ENCODE peak calls at places on chromosomes 16 and 17, in four cellular contexts. W is stomach, Z is tibial nerve, V is omental fat pad. N is an unnamed sample.

GRCh38 chr17:57989011-57989345 is 924 bp upstream of the VEZF1 start:
- DNase-seq in W (peak; percentile 31), Z (no peak), V (no peak), N (no peak)

GRCh38 chr16:2480948-2481347 is 6.0 kb downstream of the TBC1D24 start:
- DNase-seq in W (peak; percentile 79), Z (no peak), V (no peak), N (no peak)

GRCh38 chr16:89096768-89097527 is 3.3 kb downstream of the ACSF3 start:
- DNase-seq in W (no peak), Z (no peak), V (no peak), N (no peak)

GRCh38 chr16:56212144-56212543 is 20.9 kb downstream of the GNAO1 start:
- DNase-seq in W (no peak), Z (no peak), V (no peak), N (no peak)

GRCh38 chr17:44065668-44066203 is 735 bp downstream of the LSM12 start:
- DNase-seq in W (no peak), Z (no peak), V (no peak), N (no peak)

GRCh38 chr17:43092891-43093290 is 32.3 kb downstream of the BRCA1 start:
- DNase-seq in W (no peak), Z (no peak), V (no peak), N (no peak)

GRCh38 chr16:89395150-89396142 is 94.9 kb downstream of the ANKRD11 start:
- DNase-seq in W (peak; percentile 92), Z (peak; percentile 96), V (peak; percentile 70), N (no peak)

GRCh38 chr17:36463916-36464764 is 22.3 kb upstream of the ZNHIT3 start:
- DNase-seq in W (peak; percentile 56), Z (no peak), V (no peak), N (peak; percentile 85)

GRCh38 chr17:4483012-4483840 is 15.5 kb upstream of the SPNS2 start:
- DNase-seq in W (peak; percentile 93), Z (no peak), V (no peak), N (no peak)

GRCh38 chr17:10025976-10026785 is 121.1 kb upstream of the RCVRN start:
- DNase-seq in W (no peak), Z (no peak), V (no peak), N (no peak)

GRCh38 chr17:18182978-18183333 is 672 bp upstream of the ALKBH5 start:
- DNase-seq in W (peak; percentile 78), Z (peak; percentile 73), V (peak; percentile 62), N (peak; percentile 80)

GRCh38 chr17:81550830-81551457 is 1.2 kb downstream of the FAAP100 start:
- DNase-seq in W (no peak), Z (no peak), V (no peak), N (no peak)

GRCh38 chr17:81551458-81552243 is 502 bp downstream of the FAAP100 start:
- DNase-seq in W (no peak), Z (peak; percentile 13), V (no peak), N (no peak)

GRCh38 chr17:81552244-81553017 is at the start of gene FAAP100:
- DNase-seq in W (peak; percentile 84), Z (peak; percentile 48), V (no peak), N (peak; percentile 84)

GRCh38 chr17:81553616-81554181 is 1.5 kb upstream of the FAAP100 start:
- DNase-seq in W (no peak), Z (peak; percentile 14), V (no peak), N (no peak)

DNA sequence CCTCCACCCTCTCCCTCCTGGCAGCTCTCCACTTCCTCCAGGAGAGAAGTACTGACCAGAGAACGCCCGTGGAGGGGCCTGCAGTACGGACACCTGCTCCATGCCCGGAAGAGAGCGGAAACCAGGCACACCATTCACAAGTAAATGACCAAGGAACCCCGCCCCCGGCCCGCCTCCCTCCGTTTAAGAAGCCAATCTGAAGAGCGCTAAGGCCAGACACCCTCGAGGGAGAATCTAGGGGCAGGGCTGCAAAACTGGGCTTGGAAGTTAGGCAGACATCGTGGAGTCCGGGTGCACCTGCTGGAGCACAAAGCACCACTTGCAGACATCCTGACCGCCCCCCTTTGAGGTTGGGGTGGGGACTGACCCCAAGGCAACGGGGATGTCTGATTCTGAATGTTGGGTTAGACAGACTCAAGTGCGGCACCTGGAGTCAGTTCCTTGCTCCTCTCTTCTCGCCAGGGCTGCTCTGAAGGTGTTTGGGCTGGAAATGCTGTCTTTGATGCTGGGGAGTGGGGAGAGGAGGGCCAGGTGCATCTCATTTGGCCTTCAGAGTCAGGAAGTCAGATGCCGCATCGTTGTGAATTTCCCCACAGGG is 964 bp upstream of the FAAP100 start:
- DNase-seq in W (peak; percentile 83), Z (peak; percentile 82), V (peak; percentile 52), N (peak; percentile 51)
- TF ChIP-seq CTCF in W (no peak), Z (no peak), V (no peak), N (no peak)

GRCh38 chr17:52242268-52242667 is 83.8 kb upstream of the CA10 start:
- DNase-seq in W (no peak), Z (no peak), V (no peak), N (no peak)
- TF ChIP-seq CTCF in W (no peak), Z (no peak), V (no peak), N (no peak)

GRCh38 chr16:85348065-85348840 is 236.0 kb upstream of the CIBAR2 start:
- DNase-seq in W (no peak), Z (no peak), V (no peak), N (no peak)

GRCh38 chr16:85348921-85349334 is 236.7 kb upstream of the CIBAR2 start:
- DNase-seq in W (no peak), Z (no peak), V (no peak), N (no peak)

GRCh38 chr16:85346404-85347212 is 234.3 kb upstream of the CIBAR2 start:
- DNase-seq in W (no peak), Z (no peak), V (no peak), N (no peak)

GRCh38 chr16:85345129-85345639 is 232.9 kb upstream of the CIBAR2 start:
- DNase-seq in W (no peak), Z (no peak), V (no peak), N (no peak)

GRCh38 chr16:85347213-85347591 is 234.9 kb upstream of the CIBAR2 start:
- DNase-seq in W (peak; percentile 54), Z (no peak), V (no peak), N (no peak)
- TF ChIP-seq CTCF in W (no peak), Z (no peak), V (no peak), N (peak; percentile 41)

GRCh38 chr16:1285669-1286491 is 23.6 kb upstream of the UBE2I start:
- DNase-seq in W (no peak), Z (no peak), V (no peak), N (no peak)
- TF ChIP-seq CTCF in W (no peak), Z (no peak), V (no peak), N (no peak)

GRCh38 chr16:72689851-72690250 is 358.1 kb downstream of the ZFHX3 start:
- DNase-seq in W (no peak), Z (no peak), V (no peak), N (no peak)
- TF ChIP-seq CTCF in W (no peak), Z (no peak), V (no peak), N (no peak)

GRCh38 chr17:78780852-78781338 is 1.2 kb downstream of the CYTH1 start:
- DNase-seq in W (no peak), Z (no peak), V (no peak), N (no peak)
- TF ChIP-seq CTCF in W (no peak), Z (no peak), V (no peak), N (no peak)

DNA sequence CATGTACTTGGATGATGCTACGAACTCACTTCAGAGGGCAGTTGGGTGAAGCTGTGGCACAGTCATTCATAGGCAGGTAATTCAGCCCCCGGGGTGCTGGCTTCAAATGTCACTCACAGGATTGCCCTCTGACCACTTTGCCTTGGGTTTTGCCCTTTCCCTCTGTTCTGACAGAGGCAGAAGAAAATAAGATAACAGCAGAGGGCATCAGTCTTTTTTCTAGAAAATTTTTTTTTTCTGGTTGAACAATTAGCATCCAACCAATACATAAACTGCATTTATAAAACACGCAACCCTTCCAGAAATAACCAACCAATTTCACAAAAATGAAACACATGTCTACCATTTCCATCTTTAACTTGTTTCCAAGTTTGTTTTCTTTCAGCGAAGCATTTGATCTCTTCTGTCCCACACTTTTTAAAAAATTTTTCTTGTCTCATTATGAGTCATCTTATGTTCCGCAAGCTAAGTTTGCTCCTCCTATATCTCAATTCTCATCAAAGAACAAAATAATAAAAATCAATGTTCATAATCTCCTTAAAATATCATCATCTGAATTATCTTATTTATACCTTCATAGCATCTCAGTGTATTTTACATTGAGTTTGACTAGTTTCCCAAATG is 15.6 kb downstream of the NACA2 start:
- DNase-seq in W (no peak), Z (no peak), V (no peak), N (no peak)
- TF ChIP-seq CTCF in W (no peak), Z (no peak), V (no peak), N (no peak)

N was measured in mesothelial cell of epicardium.